ENCODE peak calls at places on chromosomes 2 and 18, in ten cellular contexts. V is heart right ventricle, R is activated B cell treated with CpG ODN at 0.5 μM for 24 hours, N is WTC11, C is H9, M is heart left ventricle, Q is lower lobe of right lung, U is kidney, G is OCI-LY7, K is endothelial cell. Z is an unnamed sample.
A peak's percentile ranks its signal among the peaks of the same experiment; 100 is the strongest.

GRCh38 chr18:5058768-5059539 is 138.1 kb downstream of the AKAIN1 start:
- DNase-seq in V (no peak), R (no peak), N (no peak), C (no peak), M (peak; percentile 24), Q (no peak), U (no peak), G (peak; percentile 44), K (no peak), Z (no peak)

GRCh38 chr2:136008205-136008865 is 22.9 kb upstream of the DARS1 start:
- DNase-seq in V (peak; percentile 33), R (peak; percentile 46), N (no peak), C (no peak), M (peak; percentile 43), Q (peak; percentile 82), U (peak; percentile 76), G (no peak), K (no peak), Z (no peak)

GRCh38 chr2:147330925-147331324 is 513.9 kb upstream of the ACVR2A start:
- DNase-seq in V (no peak), R (no peak), N (no peak), C (no peak), M (no peak), Q (no peak), U (no peak), G (no peak), K (no peak), Z (no peak)

GRCh38 chr2:168884990-168885389 is 5.2 kb downstream of the SPC25 start:
- DNase-seq in V (no peak), R (no peak), N (no peak), C (no peak), M (no peak), Q (no peak), U (no peak), G (no peak), K (no peak), Z (no peak)

GRCh38 chr2:178804791-178805190 is 2.4 kb downstream of the TTN start:
- DNase-seq in V (no peak), R (no peak), N (no peak), C (no peak), M (no peak), Q (no peak), U (no peak), G (peak; percentile 19), K (no peak), Z (no peak)

GRCh38 chr18:9947248-9947647 is 33.4 kb downstream of the VAPA start:
- DNase-seq in V (no peak), R (no peak), N (no peak), C (no peak), M (no peak), Q (no peak), U (no peak), G (no peak), K (no peak), Z (no peak)

GRCh38 chr2:205650450-205650849 is 31.9 kb upstream of the NRP2 start:
- DNase-seq in V (no peak), R (no peak), N (peak; percentile 15), C (peak; percentile 64), M (no peak), Q (no peak), U (no peak), G (no peak), K (no peak), Z (no peak)

GRCh38 chr2:109612991-109613921 is 510 bp downstream of the SEPTIN10 start:
- DNase-seq in V (peak; percentile 73), R (no peak), N (no peak), C (peak; percentile 39), M (peak; percentile 75), Q (peak; percentile 75), U (peak; percentile 87), G (no peak), K (peak; percentile 58), Z (no peak)

GRCh38 chr2:15648593-15649525 is 57.2 kb downstream of the DDX1 start:
- DNase-seq in V (no peak), R (no peak), N (no peak), C (no peak), M (no peak), Q (no peak), U (no peak), G (no peak), K (no peak), Z (no peak)

GRCh38 chr2:23480991-23481797 is 96.2 kb downstream of the KLHL29 start:
- DNase-seq in V (no peak), R (no peak), N (peak; percentile 66), C (peak; percentile 84), M (no peak), Q (no peak), U (peak; percentile 42), G (no peak), K (no peak), Z (no peak)

DNA sequence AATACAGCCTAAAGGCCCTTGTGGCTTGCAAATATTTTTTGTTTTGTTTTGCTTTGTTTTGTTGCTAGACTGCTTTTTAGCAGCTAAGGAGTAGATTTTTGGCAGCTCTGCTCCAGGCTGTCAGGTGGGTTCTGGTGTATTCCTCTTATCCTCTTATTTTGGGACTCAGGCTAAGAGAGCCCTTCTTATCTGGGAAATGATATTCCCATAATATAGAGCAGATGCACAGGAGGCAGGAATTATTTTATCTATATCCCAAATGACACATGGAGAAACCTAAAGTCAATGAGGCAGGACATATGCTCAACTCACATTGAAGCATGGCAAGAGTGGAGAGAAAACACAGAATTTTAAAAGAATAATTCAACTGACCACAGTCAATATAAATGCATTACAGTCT is 369.6 kb downstream of the RIT2 start:
- DNase-seq in V (no peak), R (no peak), N (no peak), C (no peak), M (no peak), Q (no peak), U (no peak), G (no peak), K (no peak), Z (no peak)
- TF ChIP-seq CTCF in V (no peak), R (no peak), N (no peak), C (no peak), M (no peak), Q (no peak), U (no peak), G (no peak), K (no peak), Z (no peak)

DNA sequence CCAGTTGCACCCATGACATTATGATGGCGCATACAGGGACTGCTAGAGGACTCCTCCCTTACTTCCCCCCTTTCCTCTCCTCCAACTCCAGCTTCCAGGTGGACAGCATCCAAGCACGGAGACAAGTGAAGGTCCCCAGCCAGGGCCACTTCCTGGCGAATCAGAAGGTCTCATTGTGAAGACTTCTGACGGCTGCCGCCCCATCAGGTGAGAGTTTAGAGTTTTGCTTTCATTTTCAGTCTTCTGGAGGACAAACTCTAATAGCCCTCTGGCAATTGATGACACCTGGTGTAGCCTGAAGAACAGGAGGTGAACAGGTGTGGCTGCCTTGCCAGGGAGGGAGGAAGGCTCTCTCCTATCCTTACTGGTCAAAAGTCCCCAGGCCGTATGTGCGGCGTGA is 77.3 kb upstream of the KCNH7 start:
- DNase-seq in V (no peak), R (no peak), N (no peak), C (no peak), M (no peak), Q (no peak), U (no peak), G (no peak), K (no peak), Z (no peak)
- TF ChIP-seq CTCF in V (no peak), R (no peak), N (no peak), C (no peak), M (no peak), Q (no peak), U (no peak), G (no peak), K (no peak), Z (no peak)

DNA sequence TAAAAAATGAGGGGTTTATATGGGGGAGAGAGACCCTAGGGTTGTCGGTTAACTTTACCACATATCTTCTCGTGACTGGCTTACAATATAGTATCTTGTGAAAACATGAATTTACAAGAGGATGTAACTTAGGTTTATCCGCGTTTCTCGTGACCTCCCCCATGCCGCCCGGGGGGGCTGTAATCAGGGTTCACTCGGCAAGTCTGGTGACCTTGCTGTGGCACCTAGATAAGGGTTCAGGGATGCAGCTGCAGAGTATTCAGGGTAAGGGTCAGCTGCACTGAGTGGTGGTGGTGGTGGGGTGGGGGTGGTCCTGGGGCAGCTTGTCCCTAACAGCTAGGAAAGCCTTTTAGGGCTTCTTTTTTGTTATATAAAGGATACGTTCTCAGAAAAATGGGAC is 112.3 kb downstream of the LYPD1 start:
- DNase-seq in V (no peak), R (no peak), N (no peak), C (no peak), M (no peak), Q (no peak), U (no peak), G (no peak), K (no peak), Z (no peak)
- TF ChIP-seq CTCF in V (no peak), R (no peak), N (no peak), C (no peak), M (no peak), Q (no peak), U (no peak), G (no peak), K (no peak), Z (no peak)

DNA sequence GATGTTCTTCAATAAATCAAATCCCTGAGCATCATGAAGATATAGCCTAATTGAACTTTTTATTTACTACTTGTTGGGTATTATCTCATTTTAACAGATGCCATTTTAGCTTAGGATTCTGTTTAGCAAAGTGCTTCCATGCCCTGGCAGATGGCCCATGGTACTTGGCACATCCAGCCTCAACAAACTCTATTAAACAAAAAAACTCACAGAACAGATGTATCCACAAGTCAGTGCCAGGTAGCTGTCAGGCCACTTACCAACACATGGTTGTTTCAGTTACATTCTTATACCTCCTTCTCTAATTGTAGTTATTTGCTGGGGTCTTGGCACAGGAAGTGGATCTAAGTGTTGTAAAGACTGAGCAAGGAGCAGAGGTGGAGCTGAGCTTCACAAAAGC is 29.6 kb downstream of the GAD1 start:
- DNase-seq in V (no peak), R (no peak), N (no peak), C (no peak), M (no peak), Q (no peak), U (no peak), G (no peak), K (no peak), Z (no peak)
- TF ChIP-seq CTCF in V (no peak), R (no peak), N (no peak), C (no peak), M (no peak), Q (no peak), U (no peak), G (no peak), K (no peak), Z (no peak)

DNA sequence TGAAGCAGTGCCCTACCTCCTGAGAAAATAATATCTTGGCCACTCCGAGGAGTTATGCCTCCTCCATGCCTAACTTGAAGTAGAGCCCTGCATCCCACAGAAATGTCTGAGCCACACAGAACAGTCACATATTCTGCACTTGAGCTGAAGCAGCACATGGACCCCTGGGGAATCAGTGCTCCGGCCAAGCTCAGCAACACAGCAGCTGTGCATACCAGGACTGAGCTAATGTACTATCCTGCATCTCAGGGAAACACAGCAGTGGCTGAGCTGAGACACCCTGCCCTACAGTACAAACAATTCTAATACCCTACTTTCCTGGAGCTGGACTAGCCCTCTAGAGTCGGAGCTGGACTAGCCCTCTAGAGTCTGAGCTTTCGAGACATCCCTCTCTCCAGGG is 166.9 kb downstream of the ZNF516 start:
- DNase-seq in V (no peak), R (no peak), N (no peak), C (no peak), M (no peak), Q (no peak), U (no peak), G (no peak), K (no peak), Z (no peak)
- TF ChIP-seq CTCF in V (no peak), R (no peak), N (no peak), C (no peak), M (no peak), Q (no peak), U (no peak), G (no peak), K (no peak), Z (no peak)

Z was measured in omental fat pad.